ENCODE peak calls at places on chromosomes 7 and 10, in nine cellular contexts. Q, T, N, U, J, P, L, K and O are unnamed samples. For H3K9me3, the result is how much of the 10 kb centered on the place peaks cover.

GRCh38 chr10:63005246-63005645 is 127.9 kb upstream of the NRBF2 start:
- DNase-seq in Q (no peak), T (no peak), N (no peak), U (no peak), J (no peak), P (no peak), L (no peak), K (no peak), O (no peak)

GRCh38 chr10:84337199-84337598 is 8.8 kb downstream of the CCSER2 start:
- DNase-seq in Q (no peak), T (no peak), N (no peak), U (no peak), J (no peak), P (no peak), L (no peak), K (no peak), O (no peak)

GRCh38 chr7:81070956-81071355 is 152.1 kb upstream of the SEMA3C start:
- DNase-seq in Q (no peak), T (no peak), N (no peak), U (peak), J (no peak), P (no peak), L (no peak), K (no peak), O (no peak)

GRCh38 chr10:112789248-112789647 is 160.8 kb upstream of the TCF7L2 start:
- DNase-seq in Q (no peak), T (no peak), N (no peak), U (no peak), J (no peak), P (no peak), L (no peak), K (no peak), O (no peak)

GRCh38 chr10:28871677-28872076 is 194.4 kb downstream of the BAMBI start:
- DNase-seq in Q (no peak), T (no peak), N (no peak), U (no peak), J (no peak), P (no peak), L (no peak), K (no peak), O (no peak)

GRCh38 chr10:79079490-79080355 is 11.0 kb downstream of the ZMIZ1 start:
- DNase-seq in Q (no peak), T (no peak), N (no peak), U (peak), J (no peak), P (peak), L (no peak), K (no peak), O (no peak)

GRCh38 chr7:80259-81236 is 111.8 kb upstream of the FAM20C start:
- DNase-seq in Q (no peak), T (peak), N (no peak), U (peak), J (peak), P (no peak), L (no peak), K (no peak), O (no peak)

GRCh38 chr7:55016746-55017090 is 2.1 kb upstream of the EGFR start:
- DNase-seq in Q (no peak), T (no peak), N (no peak), U (no peak), J (no peak), P (no peak), L (no peak), K (no peak), O (no peak)

GRCh38 chr10:32204606-32205005 is 142.4 kb downstream of the EPC1 start:
- DNase-seq in Q (no peak), T (no peak), N (no peak), U (no peak), J (no peak), P (no peak), L (no peak), K (no peak), O (no peak)

GRCh38 chr7:38655833-38656774 is 24.9 kb upstream of the AMPH start:
- DNase-seq in Q (no peak), T (no peak), N (no peak), U (no peak), J (no peak), P (peak), L (no peak), K (no peak), O (no peak)

GRCh38 chr7:65746398-65746669 is 126.5 kb upstream of the VKORC1L1 start:
- DNase-seq in Q (no peak), T (no peak), N (no peak), U (no peak), J (no peak), P (no peak), L (no peak), K (no peak), O (no peak)

GRCh38 chr7:101614939-101615302 is 14.2 kb downstream of the MYL10 start:
- DNase-seq in Q (no peak), T (no peak), N (no peak), U (peak), J (no peak), P (no peak), L (no peak), K (no peak), O (no peak)

GRCh38 chr10:79502561-79503309 is 9.6 kb upstream of the EIF5AL1 start:
- DNase-seq in Q (no peak), T (no peak), N (no peak), U (peak), J (no peak), P (no peak), L (no peak), K (no peak), O (no peak)

GRCh38 chr7:1541431-1542162 is 11.1 kb downstream of the MAFK start:
- DNase-seq in Q (no peak), T (no peak), N (no peak), U (peak), J (no peak), P (no peak), L (no peak), K (no peak), O (no peak)

GRCh38 chr7:46569117-46569433 is 648.0 kb upstream of the IGFBP3 start:
- DNase-seq in Q (no peak), T (no peak), N (no peak), U (no peak), J (peak), P (no peak), L (no peak), K (no peak), O (no peak)

GRCh38 chr7:151740180-151740845 is 136.6 kb downstream of the PRKAG2 start:
- DNase-seq in Q (no peak), T (no peak), N (no peak), U (no peak), J (no peak), P (no peak), L (no peak), K (no peak), O (no peak)

GRCh38 chr7:89887489-89887888 is 266.8 kb upstream of the STEAP1 start:
- DNase-seq in Q (no peak), T (no peak), N (no peak), U (no peak), J (no peak), P (no peak), L (no peak), K (no peak), O (no peak)

GRCh38 chr7:52017802-52018679 is 701.4 kb upstream of the COBL start:
- DNase-seq in Q (no peak), T (peak), N (no peak), U (no peak), J (peak), P (no peak), L (no peak), K (no peak), O (peak)

GRCh38 chr10:114301951-114302710 is 63.1 kb downstream of the VWA2 start:
- DNase-seq in Q (no peak), T (no peak), N (no peak), U (peak), J (no peak), P (no peak), L (no peak), K (no peak), O (no peak)

GRCh38 chr7:155893176-155893575 is 80.9 kb upstream of the SHH start:
- DNase-seq in Q (no peak), T (no peak), N (no peak), U (no peak), J (no peak), P (no peak), L (no peak), K (no peak), O (no peak)

GRCh38 chr10:118871244-118871865 is 116.6 kb upstream of the CACUL1 start:
- DNase-seq in Q (no peak), T (no peak), N (no peak), U (no peak), J (no peak), P (no peak), L (no peak), K (no peak), O (no peak)

GRCh38 chr7:116434820-116435341 is 64.7 kb upstream of the CAV2 start:
- DNase-seq in Q (no peak), T (no peak), N (no peak), U (no peak), J (no peak), P (no peak), L (no peak), K (no peak), O (no peak)

GRCh38 chr10:13801156-13801906 is 214.6 kb downstream of the PRPF18 start:
- DNase-seq in Q (no peak), T (no peak), N (no peak), U (no peak), J (no peak), P (no peak), L (no peak), K (no peak), O (no peak)

GRCh38 chr7:8442814-8443304 is 9.4 kb downstream of the NXPH1 start:
- DNase-seq in Q (no peak), T (peak), N (no peak), U (peak), J (no peak), P (peak), L (peak), K (no peak), O (peak)

GRCh38 chr7:140176271-140176701 is 497 bp downstream of the KDM7A start:
- DNase-seq in Q (no peak), T (no peak), N (no peak), U (no peak), J (no peak), P (no peak), L (no peak), K (no peak), O (no peak)

GRCh38 chr10:52314822-52315552 is 906 bp downstream of the DKK1 start:
- DNase-seq in Q (no peak), T (no peak), N (no peak), U (peak), J (no peak), P (no peak), L (no peak), K (no peak), O (peak)

GRCh38 chr10:1396236-1396635 is 340.1 kb downstream of the WDR37 start:
- DNase-seq in Q (no peak), T (no peak), N (no peak), U (no peak), J (peak), P (no peak), L (no peak), K (no peak), O (no peak)

GRCh38 chr7:54015251-54015650 is 526.9 kb upstream of the VSTM2A start:
- DNase-seq in Q (no peak), T (no peak), N (no peak), U (no peak), J (no peak), P (no peak), L (no peak), K (no peak), O (no peak)

GRCh38 chr10:72886596-72887522 is 6.7 kb upstream of the OIT3 start:
- DNase-seq in Q (no peak), T (no peak), N (no peak), U (no peak), J (no peak), P (no peak), L (no peak), K (no peak), O (no peak)

GRCh38 chr10:96863922-96864543 is 31.9 kb downstream of the LCOR start:
- DNase-seq in Q (peak), T (no peak), N (no peak), U (no peak), J (no peak), P (no peak), L (no peak), K (no peak), O (no peak)

GRCh38 chr10:3830946-3831345 is 45.9 kb upstream of the KLF6 start:
- DNase-seq in Q (no peak), T (no peak), N (no peak), U (no peak), J (no peak), P (no peak), L (no peak), K (no peak), O (no peak)

GRCh38 chr10:102675887-102676616 is 31.8 kb downstream of the TRIM8 start:
- DNase-seq in Q (no peak), T (no peak), N (no peak), U (no peak), J (peak), P (no peak), L (no peak), K (no peak), O (peak)

GRCh38 chr7:186516-187113 is 5.8 kb upstream of the FAM20C start:
- DNase-seq in Q (no peak), T (no peak), N (no peak), U (no peak), J (no peak), P (no peak), L (no peak), K (no peak), O (no peak)

GRCh38 chr10:110681023-110681681 is 37.0 kb downstream of the RBM20 start:
- DNase-seq in Q (peak), T (no peak), N (no peak), U (peak), J (peak), P (peak), L (no peak), K (no peak), O (peak)

GRCh38 chr7:150411606-150412005 is 32.5 kb downstream of the ZNF775 start:
- DNase-seq in Q (no peak), T (no peak), N (no peak), U (no peak), J (no peak), P (no peak), L (no peak), K (no peak), O (no peak)

GRCh38 chr7:24910551-24911212 is 69.3 kb downstream of the OSBPL3 start:
- DNase-seq in Q (no peak), T (no peak), N (no peak), U (no peak), J (no peak), P (no peak), L (no peak), K (no peak), O (no peak)

GRCh38 chr7:24908757-24909156 is 71.2 kb downstream of the OSBPL3 start:
- DNase-seq in Q (no peak), T (no peak), N (no peak), U (no peak), J (no peak), P (no peak), L (no peak), K (no peak), O (no peak)

GRCh38 chr7:24912424-24912823 is 67.6 kb downstream of the OSBPL3 start:
- DNase-seq in Q (no peak), T (no peak), N (no peak), U (no peak), J (no peak), P (no peak), L (no peak), K (no peak), O (no peak)

GRCh38 chr7:24912874-24913514 is 67.0 kb downstream of the OSBPL3 start:
- DNase-seq in Q (no peak), T (no peak), N (no peak), U (no peak), J (no peak), P (no peak), L (no peak), K (no peak), O (no peak)

DNA sequence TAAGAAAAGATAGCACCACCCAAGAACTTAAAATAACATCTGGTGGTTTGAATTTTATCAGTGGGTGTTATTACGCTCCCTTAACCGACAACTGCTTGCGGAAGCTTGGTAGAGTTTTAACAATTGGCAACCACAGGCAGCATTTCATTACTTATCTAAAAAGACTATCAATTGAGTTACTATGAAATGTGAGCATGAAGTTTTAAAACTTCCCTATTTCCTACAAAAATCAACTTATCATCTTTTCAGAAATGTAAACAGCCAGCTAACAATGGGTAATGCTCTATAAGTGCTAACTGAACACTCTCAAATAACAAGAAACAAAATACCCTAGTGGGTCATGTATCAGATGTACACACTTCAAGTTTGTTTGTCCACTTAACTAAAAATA is 68.8 kb downstream of the OSBPL3 start:
- DNase-seq in Q (no peak), T (no peak), N (no peak), U (no peak), J (no peak), P (no peak), L (peak), K (no peak), O (no peak)
- H3K9me3 ChIP-seq in Q (under half), T (under half), N (under half), U (under half), J (under half), P (under half), L (under half), K (under half), O (under half)

GRCh38 chr10:133203652-133204195 is 26.3 kb upstream of the UTF1 start:
- DNase-seq in Q (no peak), T (no peak), N (no peak), U (peak), J (no peak), P (no peak), L (no peak), K (no peak), O (no peak)
- H3K9me3 ChIP-seq in Q (under half), T (under half), N (under half), U (under half), J (under half), P (under half), L (under half), K (under half), O (under half)

GRCh38 chr7:57178768-57179139 is 46.5 kb upstream of the ZNF479 start:
- DNase-seq in Q (no peak), T (no peak), N (no peak), U (no peak), J (no peak), P (no peak), L (no peak), K (no peak), O (no peak)
- H3K9me3 ChIP-seq in Q (under half), T (under half), N (under half), U (under half), J (under half), P (under half), L (under half), K (under half), O (under half)

DNA sequence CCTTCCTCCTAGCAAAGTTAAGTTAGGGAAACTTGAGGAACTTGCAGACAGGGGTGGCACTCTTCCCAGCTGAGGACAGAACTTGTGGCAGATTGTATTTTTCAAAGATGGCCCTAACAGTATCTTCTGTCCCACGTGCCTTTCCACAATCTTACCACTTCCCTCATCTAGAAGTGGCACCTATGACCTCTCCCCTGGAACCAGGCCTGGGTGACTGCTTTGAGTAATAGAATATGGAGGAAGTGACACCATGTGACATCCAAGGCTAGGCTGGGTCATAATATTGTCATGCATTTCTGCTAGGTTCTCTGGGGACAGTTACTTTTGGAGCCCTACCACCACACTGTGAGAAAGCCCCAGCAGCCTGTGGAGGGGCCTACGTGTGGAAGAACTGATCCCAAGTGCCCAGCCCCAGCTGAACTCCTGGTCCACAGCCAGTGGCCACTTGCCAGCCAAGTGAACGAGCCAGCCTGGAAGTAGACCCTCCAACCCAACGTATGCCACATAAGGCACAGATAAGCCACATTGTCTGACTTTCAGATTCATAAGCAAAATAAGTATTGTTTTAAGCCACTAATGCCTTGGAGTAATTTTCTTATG is 193.7 kb downstream of the PTPN20 start:
- DNase-seq in Q (no peak), T (no peak), N (peak), U (peak), J (no peak), P (no peak), L (no peak), K (no peak), O (no peak)
- H3K9me3 ChIP-seq in Q (under half), T (under half), N (under half), U (under half), J (under half), P (under half), L (under half), K (under half), O (under half)